ENCODE peak calls at places on chromosomes 13 and 19, in eight cellular contexts. J is H9, X is neuronal stem cell, B is heart left ventricle, E is brain microvascular endothelial cell, S is breast epithelium, W is fibroblast of lung, C is Peyer's patch. O is an unnamed sample.
A peak's percentile ranks its signal among the peaks of the same experiment; 100 is the strongest.

GRCh38 chr13:39245688-39246087 is 207.4 kb downstream of the NHLRC3 start:
- DNase-seq in X (no peak), C (no peak), W (no peak), B (no peak), S (no peak), J (no peak), E (no peak), O (no peak)

GRCh38 chr13:67075239-67075638 is 154.9 kb downstream of the PCDH9 start:
- DNase-seq in E (no peak), B (no peak), J (no peak), X (no peak), C (no peak), W (no peak), S (no peak), O (no peak)

GRCh38 chr13:36616706-36617105 is 57.1 kb upstream of the SERTM1 start:
- DNase-seq in X (no peak), E (no peak), J (no peak), C (no peak), S (no peak), W (no peak), B (no peak), O (no peak)

GRCh38 chr19:45676851-45677263 is 8.8 kb downstream of the GIPR start:
- DNase-seq in C (peak; percentile 71), X (no peak), E (no peak), W (no peak), J (no peak), S (peak; percentile 34), B (no peak), O (no peak)

GRCh38 chr19:52734340-52734892 is 428 bp downstream of the ZNF611 start:
- DNase-seq in W (peak; percentile 22), X (peak; percentile 37), C (no peak), J (no peak), E (peak; percentile 32), S (no peak), B (peak; percentile 66), O (no peak)

GRCh38 chr13:57630661-57631606 is 610 bp upstream of the PCDH17 start:
- DNase-seq in X (no peak), J (peak; percentile 35), W (peak; percentile 83), E (peak; percentile 3), S (no peak), C (no peak), B (no peak), O (no peak)

GRCh38 chr13:36346222-36347083 is at the start of gene SPART:
- DNase-seq in J (peak; percentile 89), C (peak; percentile 95), W (peak; percentile 83), B (peak; percentile 94), E (peak; percentile 90), S (peak; percentile 87), X (peak; percentile 89), O (peak; percentile 81)

GRCh38 chr13:111844222-111844671 is 222.7 kb upstream of the SOX1 start:
- DNase-seq in S (no peak), C (no peak), W (no peak), J (no peak), B (no peak), E (no peak), X (no peak), O (no peak)

GRCh38 chr19:5122671-5123409 is 153.9 kb downstream of the KDM4B start:
- DNase-seq in E (no peak), X (no peak), W (no peak), S (no peak), B (no peak), J (no peak), C (no peak), O (no peak)

GRCh38 chr13:30869491-30869890 is 36.6 kb upstream of the MEDAG start:
- DNase-seq in J (no peak), C (no peak), E (no peak), S (no peak), B (no peak), X (no peak), W (peak; percentile 61), O (no peak)

GRCh38 chr13:30711375-30711774 is 24.0 kb upstream of the ALOX5AP start:
- DNase-seq in W (peak; percentile 68), X (no peak), S (no peak), B (no peak), C (no peak), E (peak; percentile 85), J (no peak), O (no peak)

GRCh38 chr13:76216729-76217128 is 580.6 kb downstream of the LMO7 start:
- DNase-seq in J (no peak), X (no peak), B (no peak), E (peak; percentile 4), C (no peak), S (no peak), W (peak; percentile 21), O (no peak)

GRCh38 chr13:51435002-51435578 is 17.7 kb downstream of the INTS6 start:
- DNase-seq in C (no peak), J (no peak), W (no peak), X (no peak), E (no peak), S (no peak), B (no peak), O (no peak)

GRCh38 chr13:109667754-109668360 is 118.5 kb downstream of the IRS2 start:
- DNase-seq in W (no peak), S (peak; percentile 32), J (no peak), B (no peak), X (no peak), C (no peak), E (no peak), O (no peak)

GRCh38 chr19:33194884-33195710 is 967 bp downstream of the LRP3 start:
- DNase-seq in B (peak; percentile 65), S (no peak), W (peak; percentile 38), C (no peak), X (no peak), E (no peak), J (no peak), O (peak; percentile 40)

GRCh38 chr19:38899447-38900219 is at the start of the genes NFKBIB and SIRT2:
- DNase-seq in B (peak; percentile 99), W (peak; percentile 99), J (peak; percentile 100), E (peak; percentile 100), X (peak; percentile 100), S (peak; percentile 100), C (peak; percentile 100), O (peak; percentile 100)

GRCh38 chr13:19181021-19181620 is 503 bp downstream of the TUBA3C start:
- DNase-seq in X (no peak), S (peak; percentile 7), C (peak; percentile 18), W (no peak), E (no peak), J (no peak), B (no peak), O (no peak)

GRCh38 chr19:48258350-48258749 is 2.6 kb upstream of the CARD8 start:
- DNase-seq in S (no peak), C (no peak), X (no peak), W (peak; percentile 21), J (no peak), E (no peak), B (no peak), O (no peak)

GRCh38 chr19:7415857-7416371 is 67.2 kb downstream of the ARHGEF18 start:
- DNase-seq in C (no peak), J (no peak), B (no peak), X (no peak), W (no peak), E (no peak), S (no peak), O (no peak)
- H3K27ac ChIP-seq in C (no peak overlapping the region), J (no peak overlapping the region), B (no peak overlapping the region), X (no peak overlapping the region), W (no peak overlapping the region), E (no peak overlapping the region), S (no peak overlapping the region), O (peak overlapping the region; percentile 75)

GRCh38 chr19:35620001-35620400 is 7.5 kb downstream of the HAUS5 start:
- DNase-seq in J (no peak), C (no peak), X (no peak), E (no peak), W (no peak), S (no peak), B (no peak), O (no peak)
- H3K27ac ChIP-seq in J (no peak overlapping the region), C (no peak overlapping the region), X (no peak overlapping the region), E (no peak overlapping the region), W (no peak overlapping the region), S (no peak overlapping the region), B (no peak overlapping the region), O (no peak overlapping the region)

DNA sequence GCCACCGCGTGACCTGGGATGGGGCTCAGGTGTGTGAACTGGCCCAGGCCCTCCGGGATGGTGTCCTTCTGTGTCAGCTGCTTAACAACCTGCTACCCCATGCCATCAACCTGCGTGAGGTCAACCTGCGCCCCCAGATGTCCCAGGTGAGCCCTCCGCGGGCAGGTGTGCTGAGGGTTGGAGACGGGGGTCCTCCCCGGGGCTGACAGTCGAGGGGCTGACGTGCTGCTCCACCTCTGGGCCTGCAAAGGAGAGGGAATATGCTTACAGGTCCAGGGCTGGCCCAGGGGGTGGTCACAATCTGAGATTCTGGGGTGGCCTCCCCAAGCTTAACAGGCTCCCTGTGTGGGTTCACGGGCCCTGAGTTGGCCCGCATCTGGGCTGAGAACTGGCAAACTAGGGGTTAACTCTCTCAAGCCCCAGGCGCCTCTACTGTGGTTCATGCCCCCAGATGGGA is 386 bp downstream of the VAV1 start:
- DNase-seq in J (no peak), E (no peak), B (no peak), W (no peak), X (no peak), S (no peak), C (no peak), O (no peak)
- H3K27ac ChIP-seq in J (no peak overlapping the region), E (no peak overlapping the region), B (no peak overlapping the region), W (no peak overlapping the region), X (no peak overlapping the region), S (no peak overlapping the region), C (peak overlapping the region; percentile 81), O (no peak overlapping the region)

GRCh38 chr19:29504454-29504853 is 21.3 kb upstream of the VSTM2B start:
- DNase-seq in X (no peak), C (no peak), E (no peak), S (no peak), J (no peak), B (no peak), W (no peak), O (peak; percentile 39)
- H3K27ac ChIP-seq in X (peak overlapping the region; percentile 72), C (no peak overlapping the region), E (no peak overlapping the region), S (no peak overlapping the region), J (no peak overlapping the region), B (no peak overlapping the region), W (no peak overlapping the region), O (no peak overlapping the region)

DNA sequence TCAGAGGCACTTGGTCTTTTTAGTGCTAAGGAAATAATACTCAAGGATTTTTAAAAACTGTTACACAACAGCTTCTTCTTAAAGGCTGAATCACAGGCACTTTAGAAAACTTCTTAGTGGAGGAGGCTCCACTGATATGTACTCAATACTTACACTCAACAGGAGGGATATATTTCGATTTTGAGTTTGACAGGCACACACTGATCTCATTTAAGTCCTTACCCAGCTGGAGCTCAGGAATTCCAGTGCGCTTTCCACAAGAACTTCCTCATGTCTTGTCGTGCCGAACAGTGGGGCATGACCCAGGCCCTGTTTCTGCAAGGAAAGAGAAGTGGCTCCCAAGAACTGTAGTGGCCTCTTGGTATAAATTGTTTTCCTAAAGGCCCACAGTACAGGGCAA is 103.8 kb downstream of the RGCC start:
- DNase-seq in E (no peak), J (no peak), W (peak; percentile 47), X (no peak), S (no peak), C (no peak), B (no peak), O (no peak)
- H3K27ac ChIP-seq in E (no peak overlapping the region), J (no peak overlapping the region), W (peak overlapping the region; percentile 11), X (no peak overlapping the region), S (no peak overlapping the region), C (no peak overlapping the region), B (no peak overlapping the region), O (no peak overlapping the region)

GRCh38 chr19:35909684-35910035 is 1.6 kb upstream of the TYROBP start:
- DNase-seq in J (no peak), C (no peak), S (no peak), W (no peak), E (no peak), B (no peak), X (no peak), O (no peak)
- H3K27ac ChIP-seq in J (no peak overlapping the region), C (peak overlapping the region; percentile 53), S (no peak overlapping the region), W (no peak overlapping the region), E (no peak overlapping the region), B (no peak overlapping the region), X (no peak overlapping the region), O (no peak overlapping the region)